ENCODE peak calls at places on chromosomes 11 and 22, in ten cellular contexts. P is right atrium auricular region; V is NCI-H2081; Z is neural crest cell; U is HS-5; T is germinal center; J is activated naive CD4-positive, alpha-beta T cell treated with anti-CD3 and anti-CD28 coated beads for 36 hours; E is AG08396; D is NCI-H1930; N is CD8-positive, alpha-beta memory T cell. C is an unnamed sample.

GRCh38 chr11:17760102-17761029 is 25.8 kb downstream of the KCNC1 start:
- DNase-seq in P (no peak), V (peak), Z (no peak), U (no peak), T (peak), J (peak), E (peak), D (peak), N (no peak), C (no peak)

GRCh38 chr11:12111482-12112149 is 1.2 kb downstream of the MICAL2 start:
- DNase-seq in P (no peak), V (peak), Z (no peak), U (no peak), T (no peak), J (no peak), E (no peak), D (no peak), N (no peak), C (no peak)

GRCh38 chr11:113084297-113084696 is 123.1 kb downstream of the NCAM1 start:
- DNase-seq in P (no peak), V (no peak), Z (no peak), U (no peak), T (no peak), J (no peak), E (no peak), D (no peak), N (no peak), C (no peak)

GRCh38 chr22:46089426-46090041 is 60.8 kb upstream of the PPARA start:
- DNase-seq in P (no peak), V (no peak), Z (no peak), U (no peak), T (no peak), J (no peak), E (no peak), D (no peak), N (no peak), C (no peak)

GRCh38 chr22:47395481-47395880 is 633.0 kb downstream of the TBC1D22A start:
- DNase-seq in P (no peak), V (peak), Z (no peak), U (no peak), T (no peak), J (no peak), E (no peak), D (no peak), N (no peak), C (no peak)

GRCh38 chr22:47067911-47068654 is 305.6 kb downstream of the TBC1D22A start:
- DNase-seq in P (no peak), V (no peak), Z (no peak), U (no peak), T (no peak), J (no peak), E (no peak), D (no peak), N (no peak), C (no peak)

GRCh38 chr11:94876645-94877445 is 96.5 kb downstream of the CWC15 start:
- DNase-seq in P (peak), V (no peak), Z (no peak), U (peak), T (no peak), J (peak), E (peak), D (no peak), N (no peak), C (peak)

GRCh38 chr22:24975813-24976341 is 23.4 kb downstream of the KIAA1671 start:
- DNase-seq in P (peak), V (no peak), Z (no peak), U (no peak), T (no peak), J (no peak), E (no peak), D (no peak), N (no peak), C (no peak)

GRCh38 chr11:35282226-35282882 is 137.0 kb downstream of the SLC1A2 start:
- DNase-seq in P (no peak), V (no peak), Z (no peak), U (no peak), T (no peak), J (no peak), E (no peak), D (no peak), N (no peak), C (no peak)

GRCh38 chr11:114059278-114059983 is at the start of gene ZBTB16:
- DNase-seq in P (peak), V (peak), Z (peak), U (no peak), T (no peak), J (peak), E (no peak), D (peak), N (peak), C (no peak)

GRCh38 chr11:133082453-133082781 is 449.9 kb downstream of the OPCML start:
- DNase-seq in P (no peak), V (no peak), Z (no peak), U (no peak), T (no peak), J (peak), E (no peak), D (peak), N (no peak), C (no peak)

GRCh38 chr11:72736452-72737069 is 15.6 kb downstream of the ARAP1 start:
- DNase-seq in P (no peak), V (no peak), Z (no peak), U (peak), T (peak), J (peak), E (peak), D (no peak), N (peak), C (no peak)

GRCh38 chr11:71999813-72000590 is 1.3 kb downstream of the IL18BP start:
- DNase-seq in P (no peak), V (no peak), Z (no peak), U (no peak), T (no peak), J (no peak), E (no peak), D (no peak), N (no peak), C (no peak)

GRCh38 chr11:124297921-124298320 is 15.8 kb downstream of the OR8D1 start:
- DNase-seq in P (no peak), V (no peak), Z (no peak), U (peak), T (no peak), J (no peak), E (no peak), D (no peak), N (no peak), C (no peak)

GRCh38 chr11:11856638-11857037 is 14.9 kb downstream of the USP47 start:
- DNase-seq in P (no peak), V (no peak), Z (no peak), U (no peak), T (no peak), J (peak), E (no peak), D (no peak), N (no peak), C (no peak)